ENCODE peak calls at places on chromosomes 5 and 9, in four cellular contexts. Q is HEK293T, H is cardiac muscle cell, F is fibroblast of mammary gland. R is an unnamed sample.

GRCh38 chr9:136403538-136403914 is 3.6 kb upstream of the SNAPC4 start:
- DNase-seq in H (no peak), F (no peak), Q (no peak), R (no peak)

GRCh38 chr5:57037355-57037754 is 85.4 kb upstream of the MIER3 start:
- DNase-seq in F (no peak), Q (peak; percentile 33), H (no peak), R (peak; percentile 49)

GRCh38 chr5:29054282-29054681 is 2015.9 kb upstream of the CDH9 start:
- DNase-seq in Q (no peak), H (no peak), F (no peak), R (no peak)

GRCh38 chr9:95005276-95006141 is 279.0 kb downstream of the AOPEP start:
- DNase-seq in H (no peak), Q (no peak), F (no peak), R (no peak)

GRCh38 chr9:88980732-88981336 is 10.4 kb upstream of the S1PR3 start:
- DNase-seq in F (peak; percentile 92), Q (no peak), H (no peak), R (no peak)

GRCh38 chr9:122095010-122095767 is 2.1 kb upstream of the TTLL11 start:
- DNase-seq in F (peak; percentile 68), Q (peak; percentile 51), H (peak; percentile 77), R (peak; percentile 68)

GRCh38 chr5:68187268-68188055 is 28.1 kb upstream of the PIK3R1 start:
- DNase-seq in H (peak; percentile 62), Q (no peak), F (no peak), R (peak; percentile 77)

GRCh38 chr5:59661306-59661705 is 232.2 kb downstream of the PDE4D start:
- DNase-seq in F (peak; percentile 6), H (no peak), Q (no peak), R (no peak)

GRCh38 chr5:103122242-103122641 is 2.1 kb downstream of the PPIP5K2 start:
- DNase-seq in H (no peak), Q (no peak), F (no peak), R (no peak)

GRCh38 chr9:115035872-115036612 is 81.9 kb downstream of the TNC start:
- DNase-seq in H (peak; percentile 71), F (peak; percentile 73), Q (no peak), R (no peak)

GRCh38 chr9:69758981-69759477 is 782 bp downstream of the PTAR1 start:
- DNase-seq in H (peak; percentile 26), Q (no peak), F (peak; percentile 23), R (no peak)

GRCh38 chr5:155004138-155004744 is 9.3 kb upstream of the KIF4B start:
- DNase-seq in H (peak; percentile 30), F (no peak), Q (no peak), R (peak; percentile 60)

GRCh38 chr5:41763096-41763495 is 107.1 kb downstream of the OXCT1 start:
- DNase-seq in F (peak; percentile 81), H (peak; percentile 74), Q (no peak), R (no peak)

GRCh38 chr9:7369384-7369821 is 430.2 kb downstream of the DMAC1 start:
- DNase-seq in H (no peak), F (no peak), Q (no peak), R (no peak)

GRCh38 chr5:14526493-14526892 is 55.1 kb upstream of the OTULINL start:
- DNase-seq in H (no peak), F (no peak), Q (no peak), R (no peak)

GRCh38 chr9:128554155-128554862 is 1.9 kb downstream of the SPTAN1 start:
- DNase-seq in Q (peak; percentile 41), F (peak; percentile 87), H (peak; percentile 96), R (peak; percentile 70)

GRCh38 chr5:130801963-130802362 is 363.1 kb downstream of the HINT1 start:
- DNase-seq in F (no peak), H (no peak), Q (no peak), R (no peak)

GRCh38 chr9:37939575-37940095 is 35.7 kb upstream of the SLC25A51 start:
- DNase-seq in H (peak; percentile 57), F (peak; percentile 24), Q (no peak), R (no peak)

GRCh38 chr5:93053825-93054224 is 527.2 kb downstream of the NR2F1-AS1 start:
- DNase-seq in Q (no peak), H (peak; percentile 57), F (peak; percentile 50), R (no peak)

GRCh38 chr9:13939129-13939528 is 374.8 kb downstream of the NFIB start:
- DNase-seq in Q (no peak), H (peak; percentile 95), F (peak; percentile 90), R (no peak)

GRCh38 chr9:86521322-86521721 is 167.1 kb upstream of the TUT7 start:
- DNase-seq in H (no peak), Q (no peak), F (no peak), R (no peak)

GRCh38 chr5:123455095-123455494 is 31.9 kb upstream of the CEP120 start:
- DNase-seq in Q (no peak), H (no peak), F (no peak), R (no peak)

GRCh38 chr5:143350790-143351603 is 52.5 kb downstream of the NR3C1 start:
- DNase-seq in Q (no peak), F (peak; percentile 95), H (peak; percentile 80), R (no peak)

GRCh38 chr9:15246688-15247087 is 60.3 kb downstream of the TTC39B start:
- DNase-seq in H (no peak), Q (no peak), F (peak; percentile 27), R (no peak)

GRCh38 chr9:80615964-80616363 is 1044.2 kb downstream of the TLE4 start:
- DNase-seq in Q (no peak), H (peak; percentile 6), F (peak; percentile 48), R (no peak)

GRCh38 chr9:29332789-29333188 is 1759.5 kb upstream of the C9orf72 start:
- DNase-seq in H (peak; percentile 58), F (peak; percentile 81), Q (no peak), R (no peak)

GRCh38 chr5:37869221-37869620 is 29.4 kb upstream of the GDNF start:
- DNase-seq in Q (no peak), F (peak; percentile 88), H (no peak), R (no peak)

GRCh38 chr5:74643160-74643562 is 2.6 kb upstream of the ENC1 start:
- DNase-seq in H (peak; percentile 94), F (peak; percentile 95), Q (no peak), R (no peak)

GRCh38 chr5:149581192-149581861 is at the start of gene ARHGEF37:
- DNase-seq in Q (peak; percentile 65), F (peak; percentile 31), H (peak; percentile 81), R (peak; percentile 71)

GRCh38 chr9:132008184-132008781 is 71.4 kb downstream of the MED27 start:
- DNase-seq in H (no peak), F (peak; percentile 60), Q (no peak), R (no peak)

GRCh38 chr5:100872409-100873190 is 30.5 kb downstream of the ST8SIA4 start:
- DNase-seq in H (no peak), F (no peak), Q (no peak), R (no peak)

GRCh38 chr9:30628915-30629564 is 1755.4 kb upstream of the ACO1 start:
- DNase-seq in F (no peak), H (no peak), Q (no peak), R (no peak)

GRCh38 chr9:38671748-38672147 is 48.2 kb downstream of the FAM240B start:
- DNase-seq in Q (no peak), H (no peak), F (no peak), R (no peak)

GRCh38 chr9:131500939-131501541 is 1.7 kb upstream of the POMT1 start:
- DNase-seq in Q (no peak), H (peak; percentile 40), F (peak; percentile 71), R (no peak)

GRCh38 chr5:136021016-136021405 is 7.8 kb upstream of the TGFBI start:
- DNase-seq in F (peak; percentile 80), H (peak; percentile 41), Q (no peak), R (no peak)